ENCODE peak calls at places on chromosomes 11 and 22, in ten cellular contexts. H, R, X, S, W, U, E, B, V and N are unnamed samples.

GRCh38 chr11:106271686-106272085 is 194.2 kb downstream of the AASDHPPT start:
- DNase-seq in H (no peak), R (no peak), X (no peak), S (no peak), W (no peak), U (peak; percentile 58), E (no peak), B (no peak), V (no peak), N (no peak)

GRCh38 chr22:23762866-23763578 is at the start of gene C22orf15:
- DNase-seq in H (no peak), R (no peak), X (no peak), S (no peak), W (peak; percentile 64), U (no peak), E (no peak), B (no peak), V (peak; percentile 56), N (no peak)

GRCh38 chr11:57197762-57198161 is 16.0 kb downstream of the LRRC55 start:
- DNase-seq in H (no peak), R (no peak), X (no peak), S (no peak), W (no peak), U (no peak), E (no peak), B (no peak), V (no peak), N (no peak)

GRCh38 chr11:106186630-106187029 is 109.2 kb downstream of the AASDHPPT start:
- DNase-seq in H (no peak), R (no peak), X (no peak), S (no peak), W (no peak), U (no peak), E (no peak), B (no peak), V (no peak), N (no peak)

GRCh38 chr22:38223289-38223960 is 21.6 kb downstream of the MAFF start:
- DNase-seq in H (no peak), R (no peak), X (no peak), S (no peak), W (no peak), U (no peak), E (no peak), B (no peak), V (no peak), N (no peak)

GRCh38 chr22:36331912-36332622 is 55.7 kb downstream of the MYH9 start:
- DNase-seq in H (no peak), R (peak; percentile 70), X (peak; percentile 57), S (no peak), W (peak; percentile 63), U (peak; percentile 57), E (peak; percentile 46), B (peak; percentile 69), V (no peak), N (peak; percentile 68)

GRCh38 chr22:40499187-40499753 is 128.9 kb downstream of the SGSM3 start:
- DNase-seq in H (no peak), R (peak; percentile 64), X (peak; percentile 92), S (peak; percentile 97), W (peak; percentile 96), U (peak; percentile 90), E (no peak), B (peak; percentile 37), V (peak; percentile 98), N (peak; percentile 90)

GRCh38 chr22:29912605-29913398 is 29.8 kb downstream of the MTMR3 start:
- DNase-seq in H (no peak), R (no peak), X (peak; percentile 84), S (peak; percentile 82), W (peak; percentile 89), U (no peak), E (no peak), B (no peak), V (peak; percentile 72), N (no peak)

GRCh38 chr11:24239016-24239720 is 257.7 kb upstream of the LUZP2 start:
- DNase-seq in H (no peak), R (no peak), X (no peak), S (no peak), W (peak; percentile 37), U (peak; percentile 84), E (no peak), B (no peak), V (peak; percentile 60), N (no peak)

GRCh38 chr11:122523841-122524531 is 131.5 kb upstream of the UBASH3B start:
- DNase-seq in H (no peak), R (no peak), X (peak; percentile 31), S (no peak), W (peak; percentile 22), U (peak; percentile 51), E (no peak), B (no peak), V (no peak), N (peak; percentile 28)

GRCh38 chr11:8262552-8263108 is 1.0 kb downstream of the LMO1 start:
- DNase-seq in H (peak; percentile 60), R (peak; percentile 42), X (no peak), S (no peak), W (peak; percentile 47), U (peak; percentile 24), E (peak; percentile 29), B (peak; percentile 43), V (no peak), N (peak; percentile 37)

GRCh38 chr11:112455791-112456190 is 195.1 kb upstream of the PLET1 start:
- DNase-seq in H (no peak), R (no peak), X (no peak), S (no peak), W (peak; percentile 19), U (no peak), E (no peak), B (no peak), V (no peak), N (peak; percentile 21)

GRCh38 chr11:112454841-112455240 is 194.2 kb upstream of the PLET1 start:
- DNase-seq in H (no peak), R (no peak), X (no peak), S (no peak), W (no peak), U (no peak), E (no peak), B (no peak), V (no peak), N (no peak)

GRCh38 chr11:112451250-112451649 is 190.6 kb upstream of the PLET1 start:
- DNase-seq in H (no peak), R (no peak), X (no peak), S (no peak), W (no peak), U (no peak), E (no peak), B (no peak), V (no peak), N (no peak)

GRCh38 chr11:112457532-112457931 is 196.9 kb upstream of the PLET1 start:
- DNase-seq in H (no peak), R (no peak), X (no peak), S (no peak), W (no peak), U (no peak), E (no peak), B (no peak), V (no peak), N (no peak)

DNA sequence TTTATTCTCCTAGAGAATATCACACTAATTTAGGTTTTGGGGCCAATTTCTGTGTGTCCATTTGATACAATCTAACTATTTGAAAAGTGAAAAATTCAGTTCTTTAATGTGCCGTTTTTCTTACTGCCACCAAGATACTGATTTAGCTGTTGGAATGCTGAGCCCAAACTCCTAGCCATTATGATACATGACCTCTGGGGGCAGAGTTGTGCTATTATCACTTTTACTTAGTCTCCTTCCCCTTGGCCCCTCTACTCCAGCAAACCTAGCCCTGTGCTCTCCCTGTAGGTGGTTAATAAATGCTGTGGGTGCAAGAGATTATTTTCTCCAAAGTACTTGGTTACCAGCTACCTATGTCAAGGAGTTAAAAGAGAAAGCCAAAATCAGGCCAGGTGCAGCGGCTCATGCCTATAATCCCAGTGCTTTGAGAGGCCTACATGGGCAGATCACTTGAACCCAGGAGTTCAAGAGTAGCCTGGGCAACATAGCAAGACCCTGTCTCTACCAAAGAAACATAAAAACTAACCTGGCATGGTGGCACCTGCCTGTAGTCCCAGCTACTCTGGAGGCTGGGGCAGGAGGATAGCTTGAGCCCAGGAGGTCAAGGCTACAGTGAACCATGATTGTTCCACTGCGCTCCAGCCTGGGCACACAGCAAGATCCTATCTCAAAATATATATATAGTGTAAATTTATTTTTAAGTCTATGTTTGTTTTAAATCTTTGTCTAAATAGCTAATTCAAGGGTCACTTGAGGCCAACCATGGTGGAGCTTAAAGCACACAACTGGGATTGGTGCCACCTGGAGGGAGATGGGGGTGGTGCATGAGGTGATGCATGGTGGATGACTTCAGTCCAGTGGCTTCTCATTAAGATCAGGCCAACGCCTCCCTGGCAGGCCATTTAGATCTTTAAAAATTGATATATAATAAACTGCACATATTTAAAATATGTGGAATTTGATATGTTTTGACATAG is 193.2 kb upstream of the PLET1 start:
- DNase-seq in H (peak; percentile 12), R (peak; percentile 53), X (peak; percentile 11), S (no peak), W (peak; percentile 46), U (peak; percentile 13), E (peak; percentile 24), B (peak; percentile 47), V (peak; percentile 19), N (peak; percentile 59)
- TF ChIP-seq CTCF in H (peak; percentile 61), R (no peak), X (peak; percentile 59), S (peak; percentile 49), W (peak; percentile 56), U (peak; percentile 64), E (peak; percentile 12), B (peak; percentile 36), V (peak; percentile 68), N (peak; percentile 22)

GRCh38 chr11:116715383-116715782 is 57.4 kb downstream of the BUD13 start:
- DNase-seq in H (no peak), R (no peak), X (no peak), S (no peak), W (no peak), U (no peak), E (no peak), B (no peak), V (no peak), N (no peak)
- TF ChIP-seq CTCF in H (no peak), R (no peak), X (peak; percentile 6), S (no peak), W (no peak), U (no peak), E (no peak), B (no peak), V (peak; percentile 49), N (no peak)

GRCh38 chr11:82676483-82677094 is 57.1 kb downstream of the FAM181B start:
- DNase-seq in H (no peak), R (no peak), X (no peak), S (no peak), W (no peak), U (no peak), E (no peak), B (no peak), V (no peak), N (peak; percentile 13)
- TF ChIP-seq CTCF in H (peak; percentile 45), R (no peak), X (peak; percentile 24), S (peak; percentile 39), W (peak; percentile 46), U (peak; percentile 54), E (peak; percentile 23), B (no peak), V (peak; percentile 77), N (peak; percentile 58)

DNA sequence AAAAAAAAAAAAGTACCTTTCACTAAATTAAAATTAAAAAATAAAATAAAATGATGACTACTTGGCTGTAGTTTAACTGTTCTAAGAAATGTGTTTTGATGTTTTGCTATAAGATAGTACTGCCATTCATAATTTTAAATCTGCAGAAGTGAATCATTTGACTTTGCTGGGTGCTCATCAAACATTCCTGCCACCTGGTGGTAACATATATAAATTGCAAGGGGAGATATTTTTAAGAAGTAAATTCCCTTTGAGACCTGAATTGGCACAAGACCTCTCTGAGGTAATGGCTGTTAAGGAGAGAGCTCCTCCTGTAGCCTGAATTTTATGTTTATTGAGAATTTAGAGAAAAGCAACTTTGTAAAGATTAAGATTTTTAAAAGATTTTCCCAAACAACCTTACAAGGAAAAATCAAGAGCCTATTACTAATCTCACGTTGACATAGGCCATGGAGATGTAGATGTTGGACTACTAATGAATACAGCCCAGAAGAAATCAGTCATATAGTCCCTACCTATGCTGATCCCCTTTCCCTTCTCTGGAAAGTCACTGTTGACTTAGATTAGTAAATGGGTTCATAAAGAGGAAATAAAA is 11.9 kb upstream of the NARS2 start:
- DNase-seq in H (no peak), R (no peak), X (no peak), S (no peak), W (no peak), U (peak; percentile 30), E (no peak), B (no peak), V (no peak), N (peak; percentile 41)
- TF ChIP-seq CTCF in H (peak; percentile 72), R (peak; percentile 42), X (peak; percentile 45), S (peak; percentile 39), W (peak; percentile 61), U (peak; percentile 76), E (peak; percentile 41), B (peak; percentile 20), V (peak; percentile 86), N (peak; percentile 53)